ENCODE peak calls at places on chromosomes 6 and 20, in five cellular contexts. X is PC-3, U is HCT116, D is lung, H is ascending aorta. R is an unnamed sample.

GRCh38 chr6:91786474-91787184 is 1199.8 kb upstream of the MAP3K7 start:
- DNase-seq in X (no peak), U (no peak), D (no peak), H (no peak), R (no peak)

GRCh38 chr6:144284753-144285547 is at the start of gene UTRN:
- DNase-seq in X (peak; percentile 69), U (no peak), D (peak; percentile 86), H (peak; percentile 88), R (peak; percentile 73)

GRCh38 chr6:130760006-130760405 is 67.2 kb upstream of the SMLR1 start:
- DNase-seq in X (peak; percentile 66), U (peak; percentile 44), D (no peak), H (no peak), R (peak; percentile 52)

GRCh38 chr20:955111-955510 is 39.0 kb upstream of the ANGPT4 start:
- DNase-seq in X (no peak), U (no peak), D (no peak), H (no peak), R (no peak)

GRCh38 chr6:15246217-15247211 is 645 bp downstream of the JARID2 start:
- DNase-seq in X (no peak), U (no peak), D (no peak), H (no peak), R (no peak)

GRCh38 chr20:38211200-38212097 is 46.4 kb upstream of the TGM2 start:
- DNase-seq in X (no peak), U (no peak), D (no peak), H (no peak), R (no peak)

GRCh38 chr6:169160091-169160854 is 93.4 kb downstream of the THBS2 start:
- DNase-seq in X (no peak), U (no peak), D (peak; percentile 24), H (no peak), R (no peak)

GRCh38 chr6:19723533-19723932 is 113.6 kb upstream of the ID4 start:
- DNase-seq in X (peak; percentile 79), U (no peak), D (no peak), H (no peak), R (peak; percentile 2)

GRCh38 chr6:111789593-111789992 is 83.7 kb downstream of the FYN start:
- DNase-seq in X (no peak), U (no peak), D (no peak), H (no peak), R (no peak)

GRCh38 chr6:24882295-24882694 is 53.5 kb downstream of the RIPOR2 start:
- DNase-seq in X (peak; percentile 79), U (no peak), D (no peak), H (no peak), R (no peak)

GRCh38 chr20:23146857-23147256 is 60.7 kb upstream of the CD93 start:
- DNase-seq in X (no peak), U (no peak), D (no peak), H (peak; percentile 59), R (no peak)
- H3K27ac ChIP-seq in X (peak overlapping the region; percentile 99), U (no peak overlapping the region), D (no peak overlapping the region), H (peak overlapping the region; percentile 96), R (no peak overlapping the region)

GRCh38 chr6:108518714-108519576 is 41.8 kb upstream of the FOXO3 start:
- DNase-seq in X (peak; percentile 49), U (peak; percentile 54), D (no peak), H (no peak), R (no peak)
- TF ChIP-seq CTCF in X (peak; percentile 66), U (peak; percentile 76), D (no peak), H (peak; percentile 22), R (peak; percentile 38)

DNA sequence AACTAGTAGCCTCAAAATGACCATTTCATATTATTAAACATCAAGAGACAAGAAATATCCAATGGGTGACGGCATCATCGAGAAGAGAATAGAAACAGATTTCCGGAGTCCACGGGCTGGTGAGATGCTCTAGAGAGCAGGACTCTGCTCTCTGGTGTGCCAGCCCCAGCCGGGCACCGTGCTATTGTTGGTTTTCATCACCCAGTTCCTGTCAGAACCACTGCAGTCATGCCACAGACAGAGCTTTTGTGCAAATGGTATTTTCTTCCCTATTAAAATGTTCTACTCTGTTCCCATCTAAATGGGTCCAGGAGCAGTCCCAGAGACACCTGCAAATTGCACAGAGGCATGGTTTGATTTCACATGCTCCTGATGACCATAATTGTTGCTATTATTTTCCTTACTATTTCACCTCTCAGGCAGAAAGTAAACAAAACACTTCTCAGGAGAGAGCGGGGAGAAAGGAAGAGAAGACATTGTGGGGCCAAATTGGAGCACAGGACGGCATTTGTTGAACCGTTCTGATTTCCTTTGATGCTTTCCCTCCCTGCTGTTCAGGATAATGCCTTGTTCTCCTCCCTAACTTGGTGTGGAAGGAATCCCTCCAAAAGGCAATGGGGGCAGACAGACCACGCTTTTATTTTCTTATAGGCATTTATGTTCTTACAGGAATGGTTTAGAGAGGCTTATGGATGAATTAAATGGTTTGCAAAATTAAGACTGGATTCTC is 11.4 kb upstream of the RAMACL start:
- DNase-seq in X (no peak), U (no peak), D (no peak), H (no peak), R (no peak)
- H3K27ac ChIP-seq in X (no peak overlapping the region), U (no peak overlapping the region), D (peak overlapping the region; percentile 87), H (peak overlapping the region; percentile 27), R (no peak overlapping the region)

GRCh38 chr6:162580619-162581018 is 146.9 kb downstream of the PRKN start:
- DNase-seq in X (no peak), U (no peak), D (no peak), H (no peak), R (no peak)
- TF ChIP-seq CTCF in X (no peak), U (no peak), D (no peak), H (no peak), R (no peak)

GRCh38 chr6:42125231-42125630 is 17.2 kb downstream of the C6orf132 start:
- DNase-seq in X (no peak), U (no peak), D (no peak), H (no peak), R (no peak)
- H3K27ac ChIP-seq in X (no peak overlapping the region), U (no peak overlapping the region), D (no peak overlapping the region), H (no peak overlapping the region), R (peak overlapping the region; percentile 95)

GRCh38 chr6:82362144-82362543 is 1.5 kb upstream of the TPBG start:
- DNase-seq in X (no peak), U (no peak), D (no peak), H (no peak), R (no peak)

GRCh38 chr6:82365011-82365751 is 1.6 kb downstream of the TPBG start:
- DNase-seq in X (peak; percentile 62), U (peak; percentile 24), D (no peak), H (peak; percentile 62), R (peak; percentile 34)

GRCh38 chr6:82364087-82365010 is 732 bp downstream of the TPBG start:
- DNase-seq in X (peak; percentile 68), U (peak; percentile 54), D (peak; percentile 58), H (peak; percentile 74), R (peak; percentile 66)

GRCh38 chr6:82362868-82363267 is 749 bp upstream of the TPBG start:
- DNase-seq in X (peak; percentile 12), U (no peak), D (no peak), H (no peak), R (peak; percentile 26)

GRCh38 chr6:82363368-82364086 is at the start of gene TPBG:
- DNase-seq in X (peak; percentile 69), U (peak; percentile 47), D (peak; percentile 49), H (peak; percentile 74), R (peak; percentile 79)
- TF ChIP-seq CTCF in X (peak; percentile 48), U (peak; percentile 34), D (no peak), H (peak; percentile 42), R (peak; percentile 31)

GRCh38 chr6:43325876-43326275 is 17.2 kb upstream of the CRIP3 start:
- DNase-seq in X (no peak), U (no peak), D (no peak), H (no peak), R (no peak)
- H3K27ac ChIP-seq in X (no peak overlapping the region), U (no peak overlapping the region), D (no peak overlapping the region), H (no peak overlapping the region), R (no peak overlapping the region)

GRCh38 chr6:43058511-43058910 is 723 bp downstream of the MRPL2 start:
- DNase-seq in X (peak; percentile 33), U (no peak), D (no peak), H (no peak), R (no peak)

GRCh38 chr6:43052842-43053544 is 658 bp downstream of the CUL7 start:
- DNase-seq in X (no peak), U (no peak), D (no peak), H (no peak), R (peak; percentile 17)

GRCh38 chr6:43054206-43054943 is 724 bp upstream of the CUL7 start:
- DNase-seq in X (no peak), U (no peak), D (no peak), H (no peak), R (no peak)

GRCh38 chr6:43053545-43054205 is at the start of gene CUL7:
- DNase-seq in X (peak; percentile 98), U (peak; percentile 86), D (peak; percentile 93), H (peak; percentile 96), R (peak; percentile 98)

DNA sequence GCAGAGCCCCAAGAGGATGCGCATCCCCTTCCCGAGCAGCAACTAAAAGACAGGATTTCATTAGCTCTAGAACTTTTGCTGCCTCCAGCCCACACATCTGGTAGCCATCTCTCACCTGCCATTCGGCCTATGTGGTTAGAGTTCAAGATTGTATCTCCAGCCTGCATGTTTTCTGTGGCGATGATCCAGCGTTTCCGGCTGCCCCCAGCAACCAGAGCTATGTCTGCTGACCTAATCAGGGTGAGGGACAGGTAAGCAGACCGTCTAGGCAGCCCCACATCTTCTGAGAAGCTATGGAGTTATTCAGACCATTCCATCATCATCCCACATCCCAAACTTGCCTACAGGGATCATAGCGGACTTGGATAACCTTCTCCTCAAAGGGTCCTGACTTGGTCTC is 2.3 kb upstream of the CUL7 start:
- DNase-seq in X (no peak), U (no peak), D (no peak), H (no peak), R (no peak)
- TF ChIP-seq CTCF in X (no peak), U (no peak), D (no peak), H (no peak), R (no peak)

DNA sequence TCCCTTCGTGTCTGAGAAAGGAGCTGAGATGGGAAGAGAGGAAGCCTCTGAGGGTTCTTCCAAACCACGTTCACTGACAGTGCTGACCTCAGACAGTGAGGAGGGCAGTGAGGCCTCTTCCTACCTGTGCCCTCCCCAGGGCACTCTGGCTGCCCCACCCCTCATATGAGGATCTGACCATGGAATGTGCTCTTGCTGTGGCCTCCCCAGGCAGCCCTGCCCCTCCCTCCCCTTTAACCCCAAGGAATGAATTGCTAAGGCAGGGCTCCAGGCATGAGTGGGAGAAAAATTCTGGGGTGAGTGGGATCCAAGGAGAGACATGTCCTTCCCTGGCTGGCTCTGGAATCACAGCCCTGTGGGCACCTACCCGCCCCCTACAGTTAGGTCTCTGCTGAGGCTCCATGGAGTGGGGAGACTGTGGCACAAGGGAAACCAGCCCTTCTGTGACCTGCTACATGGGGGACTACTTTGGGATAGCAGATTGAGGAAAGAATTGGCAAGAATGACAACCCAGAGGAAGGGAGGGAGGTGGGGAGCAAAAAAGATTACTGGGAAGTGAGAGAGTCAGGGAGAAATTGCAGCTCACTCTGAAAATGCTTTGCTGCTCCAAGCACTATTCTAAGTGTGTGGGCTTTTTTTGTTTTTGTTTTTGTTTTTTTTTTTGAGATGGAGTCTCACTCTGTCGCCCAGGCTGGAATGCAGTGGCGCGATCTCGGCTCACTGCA is 29.4 kb downstream of the TNXB start:
- DNase-seq in X (peak; percentile 10), U (no peak), D (no peak), H (no peak), R (no peak)
- H3K27ac ChIP-seq in X (no peak overlapping the region), U (no peak overlapping the region), D (no peak overlapping the region), H (no peak overlapping the region), R (peak overlapping the region; percentile 92)